ENCODE peak calls at places on chromosome 22, in seven cellular contexts. Y is stimulated activated CD8-positive, alpha-beta memory T cell treated with anti-CD3 and anti-CD28 coated beads, Interleukin-7, amount 100 ng/mL, for 1 hour; R is globus pallidus; V is GDM1; T is stimulated activated CD4-positive, alpha-beta T cell treated with anti-CD3 and anti-CD28 coated beads, Interleukin-4, amount 100 ng/mL, for 1 hour; O is CD8-positive, alpha-beta memory T cell; D is pancreas. J is an unnamed sample.

GRCh38 chr22:33886696-33887095 is 33.6 kb downstream of the LARGE1 start:
- DNase-seq in D (no peak), R (no peak), V (no peak), Y (no peak), T (no peak), O (no peak), J (no peak)

GRCh38 chr22:22748297-22748743 is 103.9 kb downstream of the GGTLC2 start:
- DNase-seq in T (peak; percentile 22), D (peak; percentile 73), V (peak; percentile 26), O (no peak), Y (no peak), R (peak; percentile 30), J (peak; percentile 16)

GRCh38 chr22:33524511-33525270 is 395.6 kb downstream of the LARGE1 start:
- DNase-seq in T (no peak), Y (no peak), O (no peak), R (no peak), D (no peak), V (no peak), J (no peak)

GRCh38 chr22:22576244-22576988 is 17.4 kb upstream of the PRAME start:
- DNase-seq in V (no peak), D (peak; percentile 50), R (peak; percentile 11), Y (no peak), O (no peak), T (peak; percentile 34), J (no peak)

GRCh38 chr22:23175817-23176644 is 4.3 kb upstream of the BCR start:
- DNase-seq in V (no peak), D (no peak), O (no peak), Y (no peak), R (no peak), T (no peak), J (no peak)

GRCh38 chr22:38824587-38824986 is 19.2 kb downstream of the NPTXR start:
- DNase-seq in T (peak; percentile 26), V (peak; percentile 48), R (peak; percentile 66), D (peak; percentile 47), O (peak; percentile 17), Y (no peak), J (peak; percentile 8)

GRCh38 chr22:20034143-20034542 is 13.2 kb downstream of the TANGO2 start:
- DNase-seq in T (no peak), D (no peak), Y (no peak), O (no peak), R (no peak), V (no peak), J (no peak)

GRCh38 chr22:50713571-50714056 is 24.4 kb upstream of the ACR start:
- DNase-seq in O (no peak), V (no peak), D (no peak), R (peak; percentile 98), Y (no peak), T (no peak), J (no peak)

GRCh38 chr22:19450363-19451175 is 3.1 kb upstream of the C22orf39 start:
- DNase-seq in T (no peak), D (no peak), O (no peak), Y (no peak), V (no peak), R (no peak), J (no peak)

GRCh38 chr22:45335021-45335818 is 25.5 kb downstream of the FAM118A start:
- DNase-seq in T (no peak), V (no peak), D (no peak), Y (no peak), R (no peak), O (no peak), J (no peak)

GRCh38 chr22:45638834-45639746 is 32.5 kb upstream of the ATXN10 start:
- DNase-seq in O (no peak), T (no peak), Y (no peak), D (no peak), V (no peak), R (no peak), J (no peak)

GRCh38 chr22:31138126-31138525 is 2.2 kb downstream of the PLA2G3 start:
- DNase-seq in V (no peak), O (no peak), T (no peak), D (no peak), Y (no peak), R (no peak), J (no peak)

GRCh38 chr22:37784829-37785495 is 22.8 kb upstream of the GCAT start:
- DNase-seq in O (no peak), Y (no peak), V (no peak), D (no peak), R (no peak), T (no peak), J (no peak)